ENCODE peak calls at places on chromosome 22, in four cellular contexts. F is breast epithelium, W is Peyer's patch, T is body of pancreas. J is an unnamed sample. For H3K4me1, the result is how much of the 10 kb centered on the place peaks cover.

GRCh38 chr22:41513391-41513790 is 30.9 kb downstream of the POLR3H start:
- DNase-seq in F (no peak), W (no peak), T (no peak), J (no peak)

GRCh38 chr22:31084811-31085492 is 3.8 kb downstream of the SMTN start:
- DNase-seq in F (peak), W (peak), T (peak), J (peak)

GRCh38 chr22:23073506-23074229 is 3.3 kb downstream of the GNAZ start:
- DNase-seq in F (no peak), W (peak), T (no peak), J (no peak)

GRCh38 chr22:26432619-26433311 is 3.7 kb downstream of the ASPHD2 start:
- DNase-seq in F (no peak), W (no peak), T (no peak), J (no peak)

GRCh38 chr22:31753005-31753633 is 700 bp upstream of the DEPDC5 start:
- DNase-seq in F (peak), W (peak), T (peak), J (peak)

GRCh38 chr22:17960695-17961442 is 63.5 kb downstream of the MICAL3 start:
- DNase-seq in F (no peak), W (no peak), T (no peak), J (no peak)

GRCh38 chr22:19429950-19430889 is 1.3 kb downstream of the HIRA start:
- DNase-seq in F (no peak), W (peak), T (no peak), J (no peak)

GRCh38 chr22:48576333-48577013 is 1251.2 kb downstream of the BRD1 start:
- DNase-seq in F (no peak), W (no peak), T (no peak), J (no peak)

GRCh38 chr22:46045459-46046298 is 68.7 kb upstream of the WNT7B start:
- DNase-seq in F (no peak), W (peak), T (peak), J (no peak)

GRCh38 chr22:46023558-46023981 is 46.6 kb upstream of the WNT7B start:
- DNase-seq in F (no peak), W (peak), T (peak), J (no peak)

GRCh38 chr22:49583341-49583740 is 244.3 kb downstream of the BRD1 start:
- DNase-seq in F (no peak), W (no peak), T (no peak), J (no peak)

GRCh38 chr22:17411213-17411612 is 42.0 kb downstream of the CECR2 start:
- DNase-seq in F (no peak), W (no peak), T (no peak), J (no peak)

GRCh38 chr22:48205790-48206189 is 1443.3 kb downstream of the TBC1D22A start:
- DNase-seq in F (no peak), W (no peak), T (no peak), J (no peak)

GRCh38 chr22:38317237-38317994 is at the start of gene CSNK1E:
- DNase-seq in F (peak), W (peak), T (peak), J (no peak)

GRCh38 chr22:31488988-31489617 is 539 bp downstream of the EIF4ENIF1 start:
- DNase-seq in F (no peak), W (peak), T (peak), J (no peak)

GRCh38 chr22:37632174-37633081 is 7.0 kb upstream of the SH3BP1 start:
- DNase-seq in F (no peak), W (no peak), T (no peak), J (no peak)

GRCh38 chr22:24683671-24684070 is 80.7 kb downstream of the GGT1 start:
- DNase-seq in F (no peak), W (no peak), T (no peak), J (no peak)

GRCh38 chr22:27723708-27724107 is 77.8 kb downstream of the MN1 start:
- DNase-seq in F (no peak), W (no peak), T (no peak), J (no peak)

GRCh38 chr22:27723150-27723549 is 78.4 kb downstream of the MN1 start:
- DNase-seq in F (no peak), W (no peak), T (no peak), J (no peak)

GRCh38 chr22:27724706-27725105 is 76.8 kb downstream of the MN1 start:
- DNase-seq in F (no peak), W (no peak), T (no peak), J (no peak)

GRCh38 chr22:27726344-27726725 is 75.2 kb downstream of the MN1 start:
- DNase-seq in F (no peak), W (no peak), T (no peak), J (no peak)

DNA sequence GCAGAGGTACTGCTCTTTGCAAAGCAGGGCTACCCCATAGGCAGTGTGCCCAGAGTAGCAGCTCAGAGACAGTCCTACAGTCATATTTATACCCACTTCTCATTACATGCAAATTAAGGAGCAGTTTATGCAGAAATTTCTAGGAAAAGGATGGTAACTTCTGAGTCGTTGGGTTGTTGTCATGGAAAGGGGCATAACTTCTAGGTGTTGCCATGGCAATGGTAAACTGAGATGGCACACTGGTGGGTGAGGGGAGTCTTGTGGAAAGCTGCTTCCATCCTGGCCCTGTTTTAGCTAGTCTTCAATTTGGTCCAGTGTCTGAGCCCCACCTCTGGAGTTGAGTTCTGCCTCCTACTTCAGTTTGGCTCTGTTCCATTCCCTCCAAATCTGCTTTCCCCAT is 77.4 kb downstream of the MN1 start:
- DNase-seq in F (no peak), W (no peak), T (no peak), J (no peak)
- TF ChIP-seq POLR2A in F (no peak), W (no peak), T (no peak), J (no peak)

DNA sequence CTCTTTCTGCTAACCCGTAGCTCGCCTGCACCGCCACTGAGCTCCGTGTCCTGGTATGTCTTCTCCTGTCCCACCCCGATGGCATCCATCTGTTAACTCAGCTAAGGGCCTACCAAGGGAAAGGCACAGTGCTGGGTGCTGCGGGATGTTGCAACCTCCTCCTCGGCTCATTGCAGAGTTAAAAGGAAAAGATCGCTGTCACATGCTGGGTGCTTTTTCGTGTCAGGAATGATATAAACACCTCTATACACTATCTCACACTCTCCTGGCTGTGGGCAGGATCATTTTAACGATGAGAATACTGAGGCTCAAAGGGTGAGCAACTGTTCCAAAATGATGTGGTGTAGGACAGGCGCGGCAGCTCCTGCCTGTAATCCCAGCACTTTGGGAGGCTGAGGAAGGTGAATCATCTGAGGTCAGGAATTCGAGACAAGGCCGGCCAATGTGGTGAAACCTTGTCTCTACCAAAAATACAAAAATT is 10.1 kb downstream of the TXN2 start:
- DNase-seq in F (no peak), W (no peak), T (no peak), J (no peak)
- H3K4me1 ChIP-seq in F (under half), W (under half), T (under half), J (under half)

DNA sequence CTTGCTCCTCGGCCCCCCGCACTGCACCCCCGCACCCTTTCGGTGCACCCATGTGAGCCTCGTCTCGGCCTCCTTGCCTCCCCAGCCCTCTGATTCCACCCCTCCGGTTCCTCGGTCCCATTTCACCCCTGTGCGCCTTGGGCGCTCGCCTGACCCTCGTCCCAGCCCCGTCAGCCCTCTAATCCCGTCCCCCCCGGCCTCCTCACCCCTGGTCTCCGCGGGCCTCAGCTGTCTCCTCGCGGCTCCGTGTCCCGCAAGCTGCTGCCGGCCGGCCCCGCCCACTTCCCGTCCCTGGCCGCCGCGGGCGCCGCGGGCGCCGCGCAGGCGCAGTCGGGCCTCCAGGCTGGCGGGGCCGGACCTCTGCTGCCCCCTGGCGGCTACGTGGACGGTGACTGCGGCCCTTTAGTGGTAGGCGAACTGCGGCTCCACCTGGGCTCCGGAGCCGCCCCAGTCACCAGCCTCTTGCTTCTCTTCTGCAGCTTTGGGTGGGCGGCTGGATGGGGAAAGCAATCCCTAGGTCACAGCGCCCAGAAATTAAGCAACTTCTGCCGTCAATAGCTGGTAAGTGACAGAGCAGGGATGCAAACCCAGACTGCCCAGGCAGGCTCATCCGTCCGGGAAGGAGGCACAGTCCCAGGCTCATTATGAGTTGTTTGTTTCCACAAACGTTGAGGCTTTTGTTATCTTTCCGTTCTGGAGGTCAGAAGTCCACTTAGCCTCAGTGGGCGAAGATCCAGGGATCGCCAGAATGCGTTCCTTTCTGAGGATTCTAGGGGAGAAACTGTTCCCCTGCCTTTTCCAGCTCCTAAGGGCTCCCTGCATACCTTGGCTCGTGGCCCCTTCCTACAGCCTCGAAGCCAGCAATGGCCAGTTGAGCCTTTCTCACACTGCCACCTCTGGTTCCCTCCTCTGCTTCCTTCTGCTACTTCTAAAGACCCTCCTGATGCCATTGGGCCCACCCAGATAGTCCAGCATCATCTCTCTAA is at the start of gene PPM1F:
- DNase-seq in F (peak), W (peak), T (peak), J (peak)
- TF ChIP-seq POLR2A in F (no peak), W (no peak), T (peak), J (peak)

GRCh38 chr22:29691636-29692326 is 28.0 kb upstream of the CABP7 start:
- DNase-seq in F (no peak), W (no peak), T (no peak), J (no peak)

GRCh38 chr22:29695129-29695926 is 24.5 kb upstream of the CABP7 start:
- DNase-seq in F (peak), W (no peak), T (no peak), J (no peak)

GRCh38 chr22:29692327-29692640 is 27.5 kb upstream of the CABP7 start:
- DNase-seq in F (no peak), W (no peak), T (no peak), J (no peak)

GRCh38 chr22:29693671-29694070 is 26.1 kb upstream of the CABP7 start:
- DNase-seq in F (no peak), W (no peak), T (no peak), J (no peak)

DNA sequence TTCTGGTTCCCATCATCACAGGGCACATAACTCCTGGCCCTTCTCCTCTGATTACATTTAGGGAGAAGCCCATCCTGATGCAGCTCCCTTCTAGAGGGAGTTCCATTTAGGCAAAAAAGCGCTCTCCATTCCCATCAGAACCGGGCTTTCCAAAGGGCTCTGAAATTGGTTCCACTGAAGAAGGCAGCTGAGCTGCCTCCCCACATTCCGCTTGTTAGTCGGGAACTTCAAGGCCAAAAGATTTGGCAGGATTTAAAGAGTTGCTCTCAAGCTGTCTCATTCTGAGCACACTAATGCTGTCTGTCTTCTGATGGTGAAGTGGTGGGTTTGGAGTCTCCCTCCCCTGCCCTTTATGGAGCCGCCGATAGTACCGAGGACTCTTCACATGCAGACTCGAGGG is 26.7 kb upstream of the CABP7 start:
- DNase-seq in F (no peak), W (no peak), T (no peak), J (no peak)
- H3K4me1 ChIP-seq in F (under half), W (under half), T (under half), J (half or more)

DNA sequence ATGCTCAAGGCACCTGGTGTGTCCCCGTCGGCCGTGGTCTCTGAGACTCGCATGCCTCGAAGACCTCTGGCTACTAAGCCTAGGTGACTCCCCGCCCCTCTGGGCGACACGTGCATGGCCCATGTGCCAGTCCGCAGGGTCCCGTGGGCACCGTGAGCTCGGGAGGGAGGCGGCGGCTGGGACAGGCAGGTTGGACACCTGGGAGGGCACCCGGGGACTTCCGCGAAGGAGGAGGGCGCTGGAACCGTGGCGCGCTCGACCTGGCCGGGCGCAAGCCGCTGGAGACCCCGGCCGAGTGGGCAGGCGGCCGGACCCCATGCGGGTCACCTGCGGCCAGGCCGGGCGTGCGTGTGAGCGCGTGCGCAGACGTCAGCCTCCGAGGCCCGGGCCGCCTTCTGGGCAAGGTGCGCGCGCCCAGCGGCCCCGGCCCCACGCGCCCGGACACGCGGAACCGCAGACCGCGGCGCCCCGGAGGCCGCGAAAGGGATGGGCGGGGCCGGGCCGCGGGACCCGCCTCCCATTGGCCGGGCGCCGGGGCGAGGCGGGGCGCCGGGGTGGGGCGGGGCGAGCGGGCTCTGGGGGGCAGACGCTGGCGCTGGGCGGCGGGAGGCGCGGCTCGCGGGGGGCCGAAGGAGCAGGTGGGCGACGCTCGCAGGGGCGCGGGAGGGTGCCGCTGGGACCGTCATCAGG is 576 bp upstream of the RASD2 start:
- DNase-seq in F (no peak), W (peak), T (peak), J (no peak)
- TF ChIP-seq POLR2A in F (no peak), W (no peak), T (no peak), J (no peak)

DNA sequence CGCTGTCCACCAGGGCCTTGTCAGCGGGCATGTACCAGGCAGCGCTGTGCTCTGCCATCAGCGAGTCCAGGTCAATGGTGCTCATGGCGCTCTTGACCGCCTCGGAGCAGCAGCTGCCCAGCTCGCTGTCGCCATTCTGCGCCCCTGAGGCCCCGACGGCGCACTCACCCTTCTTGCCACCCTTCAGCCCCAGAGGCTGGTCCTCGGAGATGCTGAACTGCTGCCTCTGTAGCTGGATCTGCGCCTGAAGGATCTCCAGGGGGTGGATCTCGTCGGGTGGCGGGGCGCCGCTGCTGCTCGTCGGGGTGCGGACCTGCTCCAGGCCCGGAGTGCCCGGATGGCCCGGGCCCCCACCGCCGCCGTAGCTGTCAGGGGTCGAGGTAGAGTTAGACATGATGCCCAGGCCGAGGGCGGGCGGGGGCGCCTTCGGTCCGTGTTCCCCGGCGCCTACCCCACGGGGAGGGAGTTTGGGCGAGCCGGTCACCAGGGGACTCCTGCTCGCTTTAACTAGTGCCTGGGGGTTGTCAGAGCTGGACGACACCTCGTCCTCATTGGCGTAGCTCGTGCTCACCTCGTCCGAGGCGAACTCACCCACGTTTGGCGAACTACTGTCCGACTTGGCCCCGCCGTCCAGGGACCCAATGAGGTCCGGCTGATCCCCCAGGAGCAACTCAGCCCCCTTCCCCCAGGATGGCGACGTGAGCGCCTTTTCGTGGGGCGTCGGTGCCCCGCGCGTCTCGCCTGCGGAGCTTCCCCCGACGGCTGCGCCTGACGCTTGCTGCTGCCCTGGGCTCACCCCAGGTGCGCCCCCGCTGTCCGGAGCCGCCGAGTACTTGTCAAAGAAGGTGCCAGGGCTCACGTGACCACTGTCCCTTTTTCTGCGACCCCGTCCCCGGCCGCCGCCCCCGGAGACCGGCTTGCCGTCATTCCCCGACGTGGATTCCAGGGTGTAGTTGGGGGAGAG is 4.4 kb downstream of the MN1 start:
- DNase-seq in F (no peak), W (no peak), T (no peak), J (no peak)
- H3K4me1 ChIP-seq in F (under half), W (under half), T (under half), J (under half)

GRCh38 chr22:40407831-40408717 is 37.7 kb downstream of the SGSM3 start:
- DNase-seq in F (no peak), W (no peak), T (no peak), J (no peak)

GRCh38 chr22:40409613-40410113 is 39.3 kb downstream of the SGSM3 start:
- DNase-seq in F (no peak), W (no peak), T (no peak), J (no peak)

GRCh38 chr22:40410272-40410671 is 39.9 kb downstream of the SGSM3 start:
- DNase-seq in F (no peak), W (no peak), T (no peak), J (no peak)

GRCh38 chr22:40407021-40407761 is 36.8 kb downstream of the SGSM3 start:
- DNase-seq in F (no peak), W (no peak), T (no peak), J (no peak)

DNA sequence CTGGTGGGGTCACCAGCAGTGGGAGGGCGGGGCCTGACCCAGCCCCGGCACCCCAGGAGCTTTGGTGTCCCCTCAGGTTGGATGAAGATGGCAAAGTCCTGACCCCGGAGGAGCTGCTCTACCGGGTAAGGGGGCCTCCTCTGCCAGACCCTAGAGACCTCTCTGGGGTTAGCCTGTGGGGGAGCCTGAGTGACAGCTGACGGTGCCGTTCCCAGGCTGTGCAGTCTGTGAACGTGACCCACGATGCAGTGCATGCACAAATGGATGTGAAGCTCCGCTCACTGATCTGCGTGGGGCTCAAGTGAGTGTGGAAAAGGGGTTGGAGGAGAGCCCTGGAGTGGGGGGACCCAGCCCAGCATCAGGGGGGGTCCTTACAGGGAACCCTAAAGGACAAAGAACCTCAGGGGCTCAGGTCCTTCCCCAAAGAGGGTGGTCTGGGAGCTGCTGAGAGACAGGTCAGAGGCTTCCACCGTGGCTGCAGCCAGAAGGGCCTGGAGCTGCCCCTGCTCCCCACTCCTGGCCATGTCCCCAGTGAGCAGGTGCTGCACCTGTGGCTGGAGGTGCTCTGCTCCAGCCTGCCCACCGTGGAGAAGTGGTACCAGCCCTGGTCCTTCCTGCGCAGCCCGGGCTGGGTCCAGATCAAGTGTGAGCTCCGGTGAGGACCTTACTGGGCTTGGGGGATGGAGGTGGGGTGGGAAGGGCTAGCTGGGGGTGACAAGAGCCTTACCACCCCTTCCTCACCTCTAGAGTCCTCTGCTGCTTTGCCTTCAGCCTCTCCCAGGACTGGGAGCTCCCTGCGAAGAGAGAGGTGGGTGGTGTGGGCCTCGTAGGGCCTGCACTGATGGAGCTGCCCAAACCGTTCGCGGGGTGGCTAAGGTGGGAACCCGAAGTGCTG is 38.6 kb downstream of the SGSM3 start:
- DNase-seq in F (no peak), W (no peak), T (no peak), J (no peak)
- TF ChIP-seq POLR2A in F (no peak), W (no peak), T (no peak), J (no peak)